ENCODE peak calls at places on chromosome 1, in seven cellular contexts. One of them, this sample, is unnamed.

GRCh38 chr1:81679972-81680371 is 120.8 kb upstream of the ADGRL2 start:
- DNase-seq in epithelial cell of proximal tubule: no peak
- DNase-seq in lower lobe of right lung: no peak
- DNase-seq in neural progenitor cell: peak
- DNase-seq in cardiac muscle cell: peak
- DNase-seq in OCI-LY7: no peak
- DNase-seq in body of pancreas: no peak
- DNase-seq in this sample: peak

GRCh38 chr1:70919924-70920323 is 127.7 kb downstream of the PTGER3 start:
- DNase-seq in epithelial cell of proximal tubule: no peak
- DNase-seq in lower lobe of right lung: no peak
- DNase-seq in neural progenitor cell: no peak
- DNase-seq in cardiac muscle cell: no peak
- DNase-seq in OCI-LY7: no peak
- DNase-seq in body of pancreas: no peak
- DNase-seq in this sample: no peak

GRCh38 chr1:41678141-41678878 is 193.8 kb upstream of the EDN2 start:
- DNase-seq in epithelial cell of proximal tubule: no peak
- DNase-seq in lower lobe of right lung: no peak
- DNase-seq in neural progenitor cell: no peak
- DNase-seq in cardiac muscle cell: no peak
- DNase-seq in OCI-LY7: no peak
- DNase-seq in body of pancreas: peak
- DNase-seq in this sample: no peak

GRCh38 chr1:51344602-51345299 is 14.4 kb upstream of the TTC39A start:
- DNase-seq in epithelial cell of proximal tubule: no peak
- DNase-seq in lower lobe of right lung: peak
- DNase-seq in neural progenitor cell: peak
- DNase-seq in cardiac muscle cell: peak
- DNase-seq in OCI-LY7: no peak
- DNase-seq in body of pancreas: peak
- DNase-seq in this sample: peak

GRCh38 chr1:32876341-32877210 is 5.9 kb upstream of the FNDC5 start:
- DNase-seq in epithelial cell of proximal tubule: no peak
- DNase-seq in lower lobe of right lung: peak
- DNase-seq in neural progenitor cell: peak
- DNase-seq in cardiac muscle cell: peak
- DNase-seq in OCI-LY7: peak
- DNase-seq in body of pancreas: peak
- DNase-seq in this sample: peak

GRCh38 chr1:18583326-18583941 is 47.2 kb upstream of the PAX7 start:
- DNase-seq in epithelial cell of proximal tubule: no peak
- DNase-seq in lower lobe of right lung: no peak
- DNase-seq in neural progenitor cell: no peak
- DNase-seq in cardiac muscle cell: no peak
- DNase-seq in OCI-LY7: no peak
- DNase-seq in body of pancreas: peak
- DNase-seq in this sample: no peak

GRCh38 chr1:232123775-232124659 is 497.4 kb downstream of the DISC1 start:
- DNase-seq in epithelial cell of proximal tubule: no peak
- DNase-seq in lower lobe of right lung: no peak
- DNase-seq in neural progenitor cell: peak
- DNase-seq in cardiac muscle cell: no peak
- DNase-seq in OCI-LY7: no peak
- DNase-seq in body of pancreas: no peak
- DNase-seq in this sample: no peak

GRCh38 chr1:44355582-44356305 is 687 bp upstream of the ERI3 start:
- DNase-seq in epithelial cell of proximal tubule: no peak
- DNase-seq in lower lobe of right lung: no peak
- DNase-seq in neural progenitor cell: no peak
- DNase-seq in cardiac muscle cell: no peak
- DNase-seq in OCI-LY7: no peak
- DNase-seq in body of pancreas: no peak
- DNase-seq in this sample: no peak

GRCh38 chr1:221716713-221717490 is 25.0 kb downstream of the DUSP10 start:
- DNase-seq in epithelial cell of proximal tubule: no peak
- DNase-seq in lower lobe of right lung: no peak
- DNase-seq in neural progenitor cell: no peak
- DNase-seq in cardiac muscle cell: peak
- DNase-seq in OCI-LY7: no peak
- DNase-seq in body of pancreas: no peak
- DNase-seq in this sample: no peak

GRCh38 chr1:212738330-212738729 is 38.7 kb upstream of the BATF3 start:
- DNase-seq in epithelial cell of proximal tubule: no peak
- DNase-seq in lower lobe of right lung: no peak
- DNase-seq in neural progenitor cell: no peak
- DNase-seq in cardiac muscle cell: no peak
- DNase-seq in OCI-LY7: no peak
- DNase-seq in body of pancreas: no peak
- DNase-seq in this sample: no peak

GRCh38 chr1:234533034-234533571 is 54.1 kb upstream of the TARBP1 start:
- DNase-seq in epithelial cell of proximal tubule: peak
- DNase-seq in lower lobe of right lung: no peak
- DNase-seq in neural progenitor cell: no peak
- DNase-seq in cardiac muscle cell: no peak
- DNase-seq in OCI-LY7: no peak
- DNase-seq in body of pancreas: peak
- DNase-seq in this sample: no peak

GRCh38 chr1:41981796-41982195 is 63.1 kb upstream of the HIVEP3 start:
- DNase-seq in epithelial cell of proximal tubule: no peak
- DNase-seq in lower lobe of right lung: no peak
- DNase-seq in neural progenitor cell: no peak
- DNase-seq in cardiac muscle cell: no peak
- DNase-seq in OCI-LY7: no peak
- DNase-seq in body of pancreas: no peak
- DNase-seq in this sample: no peak

GRCh38 chr1:5575396-5576110 is 416.7 kb downstream of the NPHP4 start:
- DNase-seq in epithelial cell of proximal tubule: no peak
- DNase-seq in lower lobe of right lung: no peak
- DNase-seq in neural progenitor cell: no peak
- DNase-seq in cardiac muscle cell: no peak
- DNase-seq in OCI-LY7: no peak
- DNase-seq in body of pancreas: no peak
- DNase-seq in this sample: peak

GRCh38 chr1:90721210-90722194 is 4.4 kb upstream of the BARHL2 start:
- DNase-seq in epithelial cell of proximal tubule: no peak
- DNase-seq in lower lobe of right lung: no peak
- DNase-seq in neural progenitor cell: peak
- DNase-seq in cardiac muscle cell: peak
- DNase-seq in OCI-LY7: peak
- DNase-seq in body of pancreas: peak
- DNase-seq in this sample: peak

GRCh38 chr1:193448682-193449461 is 262.5 kb upstream of the B3GALT2 start:
- DNase-seq in epithelial cell of proximal tubule: no peak
- DNase-seq in lower lobe of right lung: no peak
- DNase-seq in neural progenitor cell: no peak
- DNase-seq in cardiac muscle cell: peak
- DNase-seq in OCI-LY7: peak
- DNase-seq in body of pancreas: no peak
- DNase-seq in this sample: no peak

GRCh38 chr1:150152772-150153461 is 3.2 kb downstream of the PLEKHO1 start:
- DNase-seq in epithelial cell of proximal tubule: no peak
- DNase-seq in lower lobe of right lung: peak
- DNase-seq in neural progenitor cell: no peak
- DNase-seq in cardiac muscle cell: no peak
- DNase-seq in OCI-LY7: no peak
- DNase-seq in body of pancreas: no peak
- DNase-seq in this sample: no peak

GRCh38 chr1:160193091-160193819 is 2.9 kb downstream of the CASQ1 start:
- DNase-seq in epithelial cell of proximal tubule: peak
- DNase-seq in lower lobe of right lung: peak
- DNase-seq in neural progenitor cell: peak
- DNase-seq in cardiac muscle cell: peak
- DNase-seq in OCI-LY7: peak
- DNase-seq in body of pancreas: peak
- DNase-seq in this sample: peak

GRCh38 chr1:229102741-229103480 is 168.0 kb upstream of the RAB4A start:
- DNase-seq in epithelial cell of proximal tubule: no peak
- DNase-seq in lower lobe of right lung: no peak
- DNase-seq in neural progenitor cell: peak
- DNase-seq in cardiac muscle cell: no peak
- DNase-seq in OCI-LY7: no peak
- DNase-seq in body of pancreas: no peak
- DNase-seq in this sample: no peak

GRCh38 chr1:161994153-161994814 is 29.4 kb downstream of the OLFML2B start:
- DNase-seq in epithelial cell of proximal tubule: no peak
- DNase-seq in lower lobe of right lung: no peak
- DNase-seq in neural progenitor cell: no peak
- DNase-seq in cardiac muscle cell: peak
- DNase-seq in OCI-LY7: no peak
- DNase-seq in body of pancreas: no peak
- DNase-seq in this sample: no peak

GRCh38 chr1:66371233-66372005 is 162.5 kb upstream of the SGIP1 start:
- DNase-seq in epithelial cell of proximal tubule: peak
- DNase-seq in lower lobe of right lung: no peak
- DNase-seq in neural progenitor cell: no peak
- DNase-seq in cardiac muscle cell: no peak
- DNase-seq in OCI-LY7: no peak
- DNase-seq in body of pancreas: no peak
- DNase-seq in this sample: no peak

GRCh38 chr1:172279951-172280350 is 140.5 kb upstream of the C1orf105 start:
- DNase-seq in epithelial cell of proximal tubule: no peak
- DNase-seq in lower lobe of right lung: no peak
- DNase-seq in neural progenitor cell: no peak
- DNase-seq in cardiac muscle cell: no peak
- DNase-seq in OCI-LY7: no peak
- DNase-seq in body of pancreas: no peak
- DNase-seq in this sample: no peak

GRCh38 chr1:119631433-119632102 is 16.5 kb downstream of the ZNF697 start:
- DNase-seq in epithelial cell of proximal tubule: peak
- DNase-seq in lower lobe of right lung: peak
- DNase-seq in neural progenitor cell: peak
- DNase-seq in cardiac muscle cell: peak
- DNase-seq in OCI-LY7: no peak
- DNase-seq in body of pancreas: peak
- DNase-seq in this sample: peak

GRCh38 chr1:156480015-156480368 is 20.6 kb downstream of the MEF2D start:
- DNase-seq in epithelial cell of proximal tubule: no peak
- DNase-seq in lower lobe of right lung: no peak
- DNase-seq in neural progenitor cell: no peak
- DNase-seq in cardiac muscle cell: no peak
- DNase-seq in OCI-LY7: no peak
- DNase-seq in body of pancreas: no peak
- DNase-seq in this sample: no peak
- TF ChIP-seq CTCF in epithelial cell of proximal tubule: peak
- TF ChIP-seq CTCF in lower lobe of right lung: no peak
- TF ChIP-seq CTCF in neural progenitor cell: no peak
- TF ChIP-seq CTCF in cardiac muscle cell: no peak
- TF ChIP-seq CTCF in OCI-LY7: no peak
- TF ChIP-seq CTCF in body of pancreas: no peak
- TF ChIP-seq CTCF in this sample: no peak

GRCh38 chr1:7516892-7517291 is 254.2 kb upstream of the VAMP3 start:
- DNase-seq in epithelial cell of proximal tubule: no peak
- DNase-seq in lower lobe of right lung: no peak
- DNase-seq in neural progenitor cell: no peak
- DNase-seq in cardiac muscle cell: no peak
- DNase-seq in OCI-LY7: no peak
- DNase-seq in body of pancreas: no peak
- DNase-seq in this sample: no peak

GRCh38 chr1:7515175-7515574 is 255.9 kb upstream of the VAMP3 start:
- DNase-seq in epithelial cell of proximal tubule: no peak
- DNase-seq in lower lobe of right lung: peak
- DNase-seq in neural progenitor cell: no peak
- DNase-seq in cardiac muscle cell: no peak
- DNase-seq in OCI-LY7: no peak
- DNase-seq in body of pancreas: peak
- DNase-seq in this sample: no peak

GRCh38 chr1:7517611-7518330 is 253.3 kb upstream of the VAMP3 start:
- DNase-seq in epithelial cell of proximal tubule: no peak
- DNase-seq in lower lobe of right lung: peak
- DNase-seq in neural progenitor cell: no peak
- DNase-seq in cardiac muscle cell: peak
- DNase-seq in OCI-LY7: no peak
- DNase-seq in body of pancreas: no peak
- DNase-seq in this sample: no peak

GRCh38 chr1:7515896-7516295 is 255.2 kb upstream of the VAMP3 start:
- DNase-seq in epithelial cell of proximal tubule: no peak
- DNase-seq in lower lobe of right lung: peak
- DNase-seq in neural progenitor cell: no peak
- DNase-seq in cardiac muscle cell: no peak
- DNase-seq in OCI-LY7: no peak
- DNase-seq in body of pancreas: no peak
- DNase-seq in this sample: no peak

DNA sequence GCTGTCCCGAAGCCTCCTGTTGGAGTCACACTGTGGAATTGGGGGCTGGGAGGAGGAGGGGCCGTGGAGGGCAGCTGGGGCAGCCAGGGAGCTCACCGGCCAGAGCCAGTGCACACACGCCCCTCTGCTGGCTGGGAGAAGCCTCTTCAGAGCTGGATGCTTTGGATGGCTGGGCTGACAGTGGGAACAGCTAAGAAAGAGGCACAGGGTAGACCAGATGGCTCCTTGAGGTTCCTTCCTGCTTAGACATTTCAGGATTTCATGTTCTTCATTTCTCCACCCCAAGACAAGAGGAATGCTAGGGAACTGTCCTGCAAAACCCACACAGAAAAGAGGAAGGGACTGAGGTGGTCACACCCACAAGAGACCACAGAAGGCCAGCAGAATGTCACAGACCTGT is 254.8 kb upstream of the VAMP3 start:
- DNase-seq in epithelial cell of proximal tubule: no peak
- DNase-seq in lower lobe of right lung: peak
- DNase-seq in neural progenitor cell: peak
- DNase-seq in cardiac muscle cell: peak
- DNase-seq in OCI-LY7: no peak
- DNase-seq in body of pancreas: no peak
- DNase-seq in this sample: peak
- TF ChIP-seq CTCF in epithelial cell of proximal tubule: peak
- TF ChIP-seq CTCF in lower lobe of right lung: no peak
- TF ChIP-seq CTCF in neural progenitor cell: peak
- TF ChIP-seq CTCF in cardiac muscle cell: no peak
- TF ChIP-seq CTCF in OCI-LY7: no peak
- TF ChIP-seq CTCF in body of pancreas: no peak
- TF ChIP-seq CTCF in this sample: no peak

GRCh38 chr1:77514871-77515776 is 167.3 kb downstream of the ZZZ3 start:
- DNase-seq in epithelial cell of proximal tubule: no peak
- DNase-seq in lower lobe of right lung: no peak
- DNase-seq in neural progenitor cell: peak
- DNase-seq in cardiac muscle cell: peak
- DNase-seq in OCI-LY7: peak
- DNase-seq in body of pancreas: no peak
- DNase-seq in this sample: peak
- TF ChIP-seq CTCF in epithelial cell of proximal tubule: no peak
- TF ChIP-seq CTCF in lower lobe of right lung: no peak
- TF ChIP-seq CTCF in neural progenitor cell: peak
- TF ChIP-seq CTCF in cardiac muscle cell: peak
- TF ChIP-seq CTCF in OCI-LY7: no peak
- TF ChIP-seq CTCF in body of pancreas: no peak
- TF ChIP-seq CTCF in this sample: no peak

DNA sequence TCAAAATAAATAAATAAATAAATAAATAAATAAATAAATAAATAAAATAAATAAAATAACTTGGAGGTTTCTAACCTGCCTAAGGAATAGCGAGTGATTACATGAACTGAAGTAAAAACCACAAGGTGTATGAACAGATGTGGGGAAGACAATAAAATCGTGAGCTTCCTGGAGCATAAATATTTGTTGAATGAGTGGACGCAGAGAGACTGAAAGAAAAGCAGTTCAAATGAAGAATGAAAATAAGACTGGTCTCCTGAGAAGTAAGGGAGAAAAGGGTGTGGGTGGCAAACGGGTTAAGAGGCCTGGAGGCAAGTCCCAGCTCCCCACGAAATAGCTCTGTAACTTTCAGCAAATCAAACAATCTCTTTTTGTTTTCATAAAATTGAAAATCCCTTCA is 33.6 kb downstream of the CHML start:
- DNase-seq in epithelial cell of proximal tubule: no peak
- DNase-seq in lower lobe of right lung: no peak
- DNase-seq in neural progenitor cell: no peak
- DNase-seq in cardiac muscle cell: no peak
- DNase-seq in OCI-LY7: no peak
- DNase-seq in body of pancreas: no peak
- DNase-seq in this sample: no peak
- TF ChIP-seq CTCF in epithelial cell of proximal tubule: no peak
- TF ChIP-seq CTCF in lower lobe of right lung: no peak
- TF ChIP-seq CTCF in neural progenitor cell: no peak
- TF ChIP-seq CTCF in cardiac muscle cell: no peak
- TF ChIP-seq CTCF in OCI-LY7: no peak
- TF ChIP-seq CTCF in body of pancreas: no peak
- TF ChIP-seq CTCF in this sample: no peak

This sample was measured in nephron progenitor cell.